ENCODE peak calls at places on chromosomes 4 and X, in four cellular contexts. W, S, O and Z are unnamed samples.

GRCh38 chrX:69372435-69372834 is 131.7 kb upstream of the NALF2 start:
- DNase-seq in W (no peak), S (no peak), O (no peak), Z (peak)

GRCh38 chrX:15988661-15989603 is 134.3 kb upstream of the AP1S2 start:
- DNase-seq in W (no peak), O (peak), S (no peak), Z (no peak)

GRCh38 chr4:133146574-133147198 is 2.4 kb upstream of the PCDH10 start:
- DNase-seq in O (peak), S (peak), W (no peak), Z (peak)

GRCh38 chr4:22070256-22070655 is 121.7 kb upstream of the KCNIP4 start:
- DNase-seq in W (no peak), S (no peak), O (no peak), Z (no peak)

GRCh38 chr4:106773106-106773905 is 262.8 kb downstream of the DKK2 start:
- DNase-seq in W (no peak), S (peak), O (peak), Z (no peak)

GRCh38 chrX:69285881-69286545 is 120.8 kb upstream of the PJA1 start:
- DNase-seq in S (no peak), W (no peak), O (peak), Z (no peak)

GRCh38 chr4:25981749-25982148 is 67.7 kb downstream of the SMIM20 start:
- DNase-seq in W (no peak), S (no peak), O (no peak), Z (no peak)

GRCh38 chr4:153418581-153418980 is 47.6 kb upstream of the TMEM131L start:
- DNase-seq in W (peak), S (no peak), O (no peak), Z (no peak)

GRCh38 chrX:2283111-2283847 is 217.5 kb downstream of the DHRSX start:
- DNase-seq in S (no peak), O (peak), W (no peak), Z (no peak)

GRCh38 chrX:17078031-17078730 is 131.7 kb downstream of the REPS2 start:
- DNase-seq in W (no peak), O (peak), S (no peak), Z (no peak)

GRCh38 chr4:30718889-30719252 is 1.3 kb upstream of the PCDH7 start:
- DNase-seq in W (no peak), O (peak), S (no peak), Z (no peak)

GRCh38 chr4:40595981-40596380 is 33.7 kb downstream of the RBM47 start:
- DNase-seq in S (no peak), O (no peak), W (no peak), Z (no peak)

GRCh38 chr4:146495277-146495676 is 26.5 kb downstream of the SLC10A7 start:
- DNase-seq in W (no peak), S (no peak), O (peak), Z (no peak)

GRCh38 chr4:83572848-83573247 is 36.9 kb downstream of the GPAT3 start:
- DNase-seq in S (no peak), O (no peak), W (no peak), Z (no peak)

GRCh38 chr4:11585506-11585905 is 156.8 kb upstream of the HS3ST1 start:
- DNase-seq in O (no peak), W (no peak), S (no peak), Z (no peak)

GRCh38 chr4:9968472-9968871 is 52.8 kb downstream of the SLC2A9 start:
- DNase-seq in O (no peak), W (no peak), S (no peak), Z (no peak)

GRCh38 chr4:153140294-153140693 is 63.9 kb upstream of the TRIM2 start:
- DNase-seq in W (no peak), S (no peak), O (no peak), Z (no peak)

GRCh38 chrX:117628381-117628780 is 488.2 kb downstream of the KLHL13 start:
- DNase-seq in S (no peak), W (no peak), O (no peak), Z (no peak)

GRCh38 chr4:56505269-56506109 is at the start of gene ARL9:
- DNase-seq in S (peak), O (peak), W (peak), Z (peak)

GRCh38 chr4:102139932-102140331 is 205.3 kb downstream of the SLC39A8 start:
- DNase-seq in S (no peak), W (no peak), O (peak), Z (no peak)

GRCh38 chrX:40579139-40579538 is 1.6 kb upstream of the ATP6AP2 start:
- DNase-seq in O (no peak), W (no peak), S (no peak), Z (no peak)

GRCh38 chrX:110082156-110082555 is 79.2 kb downstream of the TMEM164 start:
- DNase-seq in S (no peak), W (no peak), O (peak), Z (no peak)

GRCh38 chr4:176139518-176139917 is 55.9 kb downstream of the SPATA4 start:
- DNase-seq in W (no peak), O (no peak), S (no peak), Z (no peak)

GRCh38 chr4:185322805-185323204 is 72.9 kb downstream of the LRP2BP start:
- DNase-seq in O (no peak), W (no peak), S (no peak), Z (no peak)

GRCh38 chr4:15894923-15895411 is 43.6 kb downstream of the FGFBP1 start:
- DNase-seq in O (no peak), S (no peak), W (no peak), Z (no peak)

GRCh38 chrX:73214366-73215094 is at the start of gene NAP1L2:
- DNase-seq in O (peak), W (peak), S (no peak), Z (no peak)

GRCh38 chr4:185298728-185299394 is 89.5 kb downstream of the SNX25 start:
- DNase-seq in O (no peak), W (no peak), S (no peak), Z (no peak)

GRCh38 chrX:47232803-47233332 is at the start of gene USP11:
- DNase-seq in S (no peak), O (peak), W (no peak), Z (no peak)

GRCh38 chr4:13601060-13601459 is 26.5 kb downstream of the BOD1L1 start:
- DNase-seq in O (no peak), S (no peak), W (no peak), Z (no peak)

GRCh38 chr4:162498168-162498567 is 334.4 kb upstream of the FSTL5 start:
- DNase-seq in S (no peak), O (no peak), W (no peak), Z (no peak)

GRCh38 chrX:118226060-118226428 is 109.4 kb upstream of the KLHL13 start:
- DNase-seq in O (no peak), S (no peak), W (no peak), Z (no peak)

GRCh38 chr4:184100297-184100885 is 117.3 kb downstream of the ENPP6 start:
- DNase-seq in W (no peak), O (peak), S (no peak), Z (no peak)

GRCh38 chrX:136597356-136597755 is 50.6 kb upstream of the CD40LG start:
- DNase-seq in S (no peak), O (no peak), W (no peak), Z (no peak)

GRCh38 chr4:3202836-3203820 is 45.8 kb upstream of the MSANTD1 start:
- DNase-seq in W (no peak), O (no peak), S (peak), Z (no peak)

GRCh38 chr4:39591290-39591689 is 47.4 kb downstream of the SMIM14 start:
- DNase-seq in O (no peak), W (no peak), S (no peak), Z (no peak)

GRCh38 chr4:153448003-153448731 is 18.0 kb upstream of the TMEM131L start:
- DNase-seq in W (no peak), S (no peak), O (peak), Z (no peak)

GRCh38 chr4:8085491-8086479 is 72.8 kb downstream of the ABLIM2 start:
- DNase-seq in W (no peak), S (no peak), O (no peak), Z (no peak)

GRCh38 chr4:8084712-8085490 is 73.7 kb downstream of the ABLIM2 start:
- DNase-seq in W (no peak), S (no peak), O (no peak), Z (no peak)

GRCh38 chr4:8082517-8083055 is 76.0 kb downstream of the ABLIM2 start:
- DNase-seq in W (no peak), S (no peak), O (peak), Z (no peak)

GRCh38 chr4:8083086-8083825 is 75.4 kb downstream of the ABLIM2 start:
- DNase-seq in W (no peak), O (no peak), S (no peak), Z (no peak)

GRCh38 chr4:8084031-8084660 is 74.5 kb downstream of the ABLIM2 start:
- DNase-seq in O (no peak), W (no peak), S (no peak), Z (no peak)
- TF ChIP-seq CTCF in O (no peak), W (no peak), S (no peak), Z (no peak)

DNA sequence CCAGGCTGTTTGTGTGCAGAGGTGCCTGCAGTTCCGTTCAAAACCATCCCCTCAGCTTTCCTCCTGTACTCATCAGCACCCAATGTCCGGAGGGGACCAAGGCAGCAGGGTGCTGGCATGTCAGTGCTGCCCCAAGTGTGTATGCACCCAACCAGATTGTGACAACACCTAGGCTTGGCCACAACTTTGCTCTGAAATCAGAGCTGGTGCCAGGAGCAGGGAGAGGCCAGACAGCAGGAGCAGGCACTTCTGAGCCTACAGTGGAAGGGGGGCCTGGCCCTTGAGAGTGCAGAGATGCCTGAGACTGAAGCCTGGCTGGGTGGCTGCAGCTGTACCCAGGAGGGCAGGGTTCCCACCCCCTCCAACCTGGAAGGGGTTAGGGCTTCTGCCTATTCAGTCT is 56.5 kb upstream of the RASGEF1B start:
- DNase-seq in O (no peak), S (no peak), W (no peak), Z (no peak)
- TF ChIP-seq CTCF in O (no peak), S (no peak), W (no peak), Z (no peak)

GRCh38 chr4:32145987-32146386 is 1425.8 kb downstream of the PCDH7 start:
- DNase-seq in O (no peak), W (no peak), S (no peak), Z (no peak)
- TF ChIP-seq CTCF in O (no peak), W (peak), S (no peak), Z (no peak)

GRCh38 chr4:159564615-159565014 is 461.7 kb downstream of the RAPGEF2 start:
- DNase-seq in O (no peak), W (no peak), S (no peak), Z (no peak)
- TF ChIP-seq CTCF in O (no peak), W (no peak), S (no peak), Z (no peak)

GRCh38 chr4:157514711-157515110 is 294.2 kb downstream of the GRIA2 start:
- DNase-seq in O (no peak), W (peak), S (no peak), Z (no peak)
- TF ChIP-seq CTCF in O (peak), W (peak), S (no peak), Z (peak)

GRCh38 chrX:149871433-149871832 is 9.6 kb upstream of the MAGEA8 start:
- DNase-seq in W (no peak), S (no peak), O (no peak), Z (no peak)
- TF ChIP-seq CTCF in W (no peak), S (no peak), O (no peak), Z (no peak)